ENCODE peak calls at places on chromosomes 5 and 9, in four cellular contexts. One of them, this sample, is unnamed.
A peak's percentile ranks its signal among the peaks of the same experiment; 100 is the strongest.

GRCh38 chr5:117252566-117252965 is 677.9 kb upstream of the SEMA6A start:
- DNase-seq in brain microvascular endothelial cell: no peak
- DNase-seq in fibroblast of mammary gland: no peak
- DNase-seq in LNCaP clone FGC: no peak
- DNase-seq in this sample: no peak

GRCh38 chr5:157965040-157965439 is 106.1 kb upstream of the CLINT1 start:
- DNase-seq in brain microvascular endothelial cell: no peak
- DNase-seq in fibroblast of mammary gland: no peak
- DNase-seq in LNCaP clone FGC: no peak
- DNase-seq in this sample: no peak

GRCh38 chr9:3497406-3497805 is 28.4 kb downstream of the RFX3 start:
- DNase-seq in brain microvascular endothelial cell: peak; percentile 62
- DNase-seq in fibroblast of mammary gland: no peak
- DNase-seq in LNCaP clone FGC: no peak
- DNase-seq in this sample: peak; percentile 54

GRCh38 chr9:69946800-69947437 is 96.7 kb upstream of the MAMDC2 start:
- DNase-seq in brain microvascular endothelial cell: peak; percentile 82
- DNase-seq in fibroblast of mammary gland: peak; percentile 93
- DNase-seq in LNCaP clone FGC: no peak
- DNase-seq in this sample: peak; percentile 91

GRCh38 chr5:31671339-31671741 is 32.4 kb downstream of the PDZD2 start:
- DNase-seq in brain microvascular endothelial cell: no peak
- DNase-seq in fibroblast of mammary gland: no peak
- DNase-seq in LNCaP clone FGC: no peak
- DNase-seq in this sample: no peak

GRCh38 chr9:116317503-116317902 is 163.9 kb downstream of the PAPPA start:
- DNase-seq in brain microvascular endothelial cell: no peak
- DNase-seq in fibroblast of mammary gland: no peak
- DNase-seq in LNCaP clone FGC: no peak
- DNase-seq in this sample: no peak

GRCh38 chr9:117156150-117156688 is 258.6 kb downstream of the ASTN2 start:
- DNase-seq in brain microvascular endothelial cell: no peak
- DNase-seq in fibroblast of mammary gland: no peak
- DNase-seq in LNCaP clone FGC: no peak
- DNase-seq in this sample: no peak

GRCh38 chr9:100419166-100419565 is 7.8 kb upstream of the MSANTD3 start:
- DNase-seq in brain microvascular endothelial cell: no peak
- DNase-seq in fibroblast of mammary gland: no peak
- DNase-seq in LNCaP clone FGC: no peak
- DNase-seq in this sample: no peak

GRCh38 chr9:13873212-13873611 is 440.7 kb downstream of the NFIB start:
- DNase-seq in brain microvascular endothelial cell: no peak
- DNase-seq in fibroblast of mammary gland: no peak
- DNase-seq in LNCaP clone FGC: peak; percentile 63
- DNase-seq in this sample: no peak

GRCh38 chr9:92986175-92987110 is 39.1 kb downstream of the FGD3 start:
- DNase-seq in brain microvascular endothelial cell: no peak
- DNase-seq in fibroblast of mammary gland: peak; percentile 17
- DNase-seq in LNCaP clone FGC: no peak
- DNase-seq in this sample: peak; percentile 11

GRCh38 chr5:61767231-61768080 is 435.4 kb downstream of the ZSWIM6 start:
- DNase-seq in brain microvascular endothelial cell: no peak
- DNase-seq in fibroblast of mammary gland: no peak
- DNase-seq in LNCaP clone FGC: peak; percentile 7
- DNase-seq in this sample: no peak

GRCh38 chr5:179278119-179278518 is 67.1 kb downstream of the ADAMTS2 start:
- DNase-seq in brain microvascular endothelial cell: no peak
- DNase-seq in fibroblast of mammary gland: no peak
- DNase-seq in LNCaP clone FGC: no peak
- DNase-seq in this sample: no peak

GRCh38 chr9:122777935-122778671 is 10.6 kb upstream of the OR5C1 start:
- DNase-seq in brain microvascular endothelial cell: peak; percentile 45
- DNase-seq in fibroblast of mammary gland: peak; percentile 33
- DNase-seq in LNCaP clone FGC: no peak
- DNase-seq in this sample: no peak

GRCh38 chr9:133116346-133117231 is 4.5 kb downstream of the RALGDS start:
- DNase-seq in brain microvascular endothelial cell: no peak
- DNase-seq in fibroblast of mammary gland: no peak
- DNase-seq in LNCaP clone FGC: peak; percentile 68
- DNase-seq in this sample: no peak

GRCh38 chr5:172115541-172115982 is 72.5 kb downstream of the STK10 start:
- DNase-seq in brain microvascular endothelial cell: no peak
- DNase-seq in fibroblast of mammary gland: no peak
- DNase-seq in LNCaP clone FGC: no peak
- DNase-seq in this sample: peak; percentile 57

GRCh38 chr9:87557996-87558395 is 60.3 kb downstream of the DAPK1 start:
- DNase-seq in brain microvascular endothelial cell: no peak
- DNase-seq in fibroblast of mammary gland: peak; percentile 58
- DNase-seq in LNCaP clone FGC: no peak
- DNase-seq in this sample: peak; percentile 77

GRCh38 chr5:17154211-17154996 is 63.0 kb upstream of the BASP1 start:
- DNase-seq in brain microvascular endothelial cell: peak; percentile 69
- DNase-seq in fibroblast of mammary gland: peak; percentile 83
- DNase-seq in LNCaP clone FGC: no peak
- DNase-seq in this sample: peak; percentile 77

GRCh38 chr5:95631991-95632675 is 12.2 kb downstream of the GPR150 start:
- DNase-seq in brain microvascular endothelial cell: peak; percentile 90
- DNase-seq in fibroblast of mammary gland: peak; percentile 73
- DNase-seq in LNCaP clone FGC: no peak
- DNase-seq in this sample: peak; percentile 33

GRCh38 chr5:178434851-178435250 is 155.3 kb downstream of the COL23A1 start:
- DNase-seq in brain microvascular endothelial cell: no peak
- DNase-seq in fibroblast of mammary gland: no peak
- DNase-seq in LNCaP clone FGC: no peak
- DNase-seq in this sample: no peak

GRCh38 chr9:110444911-110445310 is 107.2 kb upstream of the TXNDC8 start:
- DNase-seq in brain microvascular endothelial cell: peak; percentile 43
- DNase-seq in fibroblast of mammary gland: peak; percentile 92
- DNase-seq in LNCaP clone FGC: no peak
- DNase-seq in this sample: peak; percentile 49

GRCh38 chr5:151569132-151570046 is 21.7 kb downstream of the FAT2 start:
- DNase-seq in brain microvascular endothelial cell: no peak
- DNase-seq in fibroblast of mammary gland: peak; percentile 51
- DNase-seq in LNCaP clone FGC: no peak
- DNase-seq in this sample: peak; percentile 31

GRCh38 chr9:33750307-33750838 is 45.0 kb upstream of the PRSS3 start:
- DNase-seq in brain microvascular endothelial cell: peak; percentile 25
- DNase-seq in fibroblast of mammary gland: peak; percentile 29
- DNase-seq in LNCaP clone FGC: no peak
- DNase-seq in this sample: peak; percentile 33

GRCh38 chr9:124735121-124735520 is 36.0 kb downstream of the NR6A1 start:
- DNase-seq in brain microvascular endothelial cell: no peak
- DNase-seq in fibroblast of mammary gland: peak; percentile 47
- DNase-seq in LNCaP clone FGC: no peak
- DNase-seq in this sample: peak; percentile 74

GRCh38 chr5:10559151-10559550 is 4.7 kb upstream of the ANKRD33B start:
- DNase-seq in brain microvascular endothelial cell: no peak
- DNase-seq in fibroblast of mammary gland: no peak
- DNase-seq in LNCaP clone FGC: no peak
- DNase-seq in this sample: no peak

GRCh38 chr5:159902444-159903121 is 13.7 kb upstream of the ADRA1B start:
- DNase-seq in brain microvascular endothelial cell: peak; percentile 76
- DNase-seq in fibroblast of mammary gland: peak; percentile 56
- DNase-seq in LNCaP clone FGC: no peak
- DNase-seq in this sample: no peak

GRCh38 chr5:76358-77169 is 15.4 kb upstream of the PLEKHG4B start:
- DNase-seq in brain microvascular endothelial cell: no peak
- DNase-seq in fibroblast of mammary gland: no peak
- DNase-seq in LNCaP clone FGC: no peak
- DNase-seq in this sample: no peak

GRCh38 chr5:84830265-84830664 is 445.6 kb upstream of the EDIL3 start:
- DNase-seq in brain microvascular endothelial cell: no peak
- DNase-seq in fibroblast of mammary gland: no peak
- DNase-seq in LNCaP clone FGC: no peak
- DNase-seq in this sample: no peak

GRCh38 chr5:96259211-96259772 is 173.8 kb downstream of the PCSK1 start:
- DNase-seq in brain microvascular endothelial cell: no peak
- DNase-seq in fibroblast of mammary gland: peak; percentile 78
- DNase-seq in LNCaP clone FGC: no peak
- DNase-seq in this sample: peak; percentile 67

GRCh38 chr9:94164756-94165549 is 80.7 kb downstream of the PTPDC1 start:
- DNase-seq in brain microvascular endothelial cell: no peak
- DNase-seq in fibroblast of mammary gland: no peak
- DNase-seq in LNCaP clone FGC: no peak
- DNase-seq in this sample: no peak

GRCh38 chr5:102511666-102512065 is 12.9 kb upstream of the SLCO6A1 start:
- DNase-seq in brain microvascular endothelial cell: peak; percentile 6
- DNase-seq in fibroblast of mammary gland: peak; percentile 12
- DNase-seq in LNCaP clone FGC: peak; percentile 13
- DNase-seq in this sample: peak; percentile 22

GRCh38 chr5:160477266-160477970 is 55.8 kb downstream of the PTTG1 start:
- DNase-seq in brain microvascular endothelial cell: peak; percentile 77
- DNase-seq in fibroblast of mammary gland: no peak
- DNase-seq in LNCaP clone FGC: no peak
- DNase-seq in this sample: no peak

GRCh38 chr9:35710818-35711500 is 21.0 kb downstream of the TLN1 start:
- DNase-seq in brain microvascular endothelial cell: no peak
- DNase-seq in fibroblast of mammary gland: no peak
- DNase-seq in LNCaP clone FGC: no peak
- DNase-seq in this sample: no peak
- TF ChIP-seq CTCF in brain microvascular endothelial cell: no peak
- TF ChIP-seq CTCF in fibroblast of mammary gland: no peak
- TF ChIP-seq CTCF in LNCaP clone FGC: no peak
- TF ChIP-seq CTCF in this sample: no peak

GRCh38 chr5:55230086-55230629 is 3.0 kb upstream of the MCIDAS start:
- DNase-seq in brain microvascular endothelial cell: no peak
- DNase-seq in fibroblast of mammary gland: no peak
- DNase-seq in LNCaP clone FGC: no peak
- DNase-seq in this sample: no peak

GRCh38 chr5:55226027-55226933 is 835 bp downstream of the MCIDAS start:
- DNase-seq in brain microvascular endothelial cell: no peak
- DNase-seq in fibroblast of mammary gland: peak; percentile 45
- DNase-seq in LNCaP clone FGC: no peak
- DNase-seq in this sample: peak; percentile 25

GRCh38 chr5:55227738-55228430 is 769 bp upstream of the MCIDAS start:
- DNase-seq in brain microvascular endothelial cell: no peak
- DNase-seq in fibroblast of mammary gland: no peak
- DNase-seq in LNCaP clone FGC: no peak
- DNase-seq in this sample: no peak

GRCh38 chr5:55225346-55225745 is 1.8 kb downstream of the MCIDAS start:
- DNase-seq in brain microvascular endothelial cell: no peak
- DNase-seq in fibroblast of mammary gland: no peak
- DNase-seq in LNCaP clone FGC: no peak
- DNase-seq in this sample: no peak

DNA sequence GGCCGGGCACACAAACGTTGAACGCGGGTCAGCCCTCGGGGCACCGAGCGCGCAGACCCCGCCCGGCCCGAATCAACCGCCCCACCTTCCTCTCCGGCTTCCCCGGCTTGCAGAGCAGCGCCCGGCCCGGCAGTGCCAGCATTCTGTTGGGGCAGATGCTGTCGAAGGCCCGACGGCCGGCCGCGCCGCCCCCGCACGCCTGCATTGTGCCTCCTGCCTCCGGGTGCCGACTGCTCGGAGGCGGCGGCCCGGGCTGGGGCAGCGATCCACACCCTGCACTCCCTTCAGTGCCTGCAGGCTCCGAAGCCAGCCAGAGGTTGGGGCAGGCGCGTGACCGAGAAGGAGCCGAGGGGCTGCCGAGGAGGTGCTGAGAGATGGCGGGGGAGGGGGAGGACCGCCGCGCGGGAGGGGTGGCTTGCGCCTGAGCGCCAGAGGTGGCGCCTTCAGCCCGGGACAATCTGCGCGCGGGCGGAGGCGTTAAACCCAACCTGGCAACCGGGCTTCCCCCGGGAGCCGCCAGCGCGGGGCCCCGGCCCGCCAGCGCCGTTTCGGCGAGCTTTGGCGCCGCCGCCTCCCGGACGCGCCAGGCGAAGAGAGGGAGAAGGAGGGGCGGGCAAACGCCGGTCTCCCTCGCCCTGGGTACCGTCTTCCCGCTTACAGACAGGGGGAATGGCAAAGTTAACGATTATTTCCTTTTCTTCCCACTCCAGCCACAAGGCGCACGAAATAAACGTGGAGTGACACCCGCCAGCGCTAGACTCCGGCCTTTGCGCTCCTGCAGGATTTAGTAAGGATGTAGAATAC is at the start of gene MCIDAS:
- DNase-seq in brain microvascular endothelial cell: no peak
- DNase-seq in fibroblast of mammary gland: peak; percentile 34
- DNase-seq in LNCaP clone FGC: no peak
- DNase-seq in this sample: no peak
- TF ChIP-seq CTCF in brain microvascular endothelial cell: peak; percentile 18
- TF ChIP-seq CTCF in fibroblast of mammary gland: no peak
- TF ChIP-seq CTCF in LNCaP clone FGC: peak; percentile 44
- TF ChIP-seq CTCF in this sample: peak; percentile 16

DNA sequence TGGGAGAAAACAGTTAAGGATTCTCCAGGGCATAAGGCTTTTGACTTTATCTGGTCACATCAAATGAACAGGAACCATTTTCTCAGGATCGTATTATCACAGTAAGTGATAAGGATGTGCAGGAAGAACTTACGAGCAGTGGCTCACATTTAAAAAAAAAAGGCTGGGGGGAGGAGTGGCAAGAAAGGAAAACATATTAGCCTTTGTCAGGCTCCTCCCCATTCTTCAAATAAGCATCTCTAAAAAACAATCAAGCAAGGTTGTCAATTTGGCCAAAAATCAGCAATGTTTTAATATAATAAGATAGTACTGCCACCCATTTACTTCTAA is 234.4 kb upstream of the TMEM161B start:
- DNase-seq in brain microvascular endothelial cell: no peak
- DNase-seq in fibroblast of mammary gland: no peak
- DNase-seq in LNCaP clone FGC: no peak
- DNase-seq in this sample: no peak
- TF ChIP-seq CTCF in brain microvascular endothelial cell: no peak
- TF ChIP-seq CTCF in fibroblast of mammary gland: no peak
- TF ChIP-seq CTCF in LNCaP clone FGC: no peak
- TF ChIP-seq CTCF in this sample: no peak

GRCh38 chr9:114237781-114238180 is 82.4 kb downstream of the COL27A1 start:
- DNase-seq in brain microvascular endothelial cell: no peak
- DNase-seq in fibroblast of mammary gland: no peak
- DNase-seq in LNCaP clone FGC: no peak
- DNase-seq in this sample: no peak

GRCh38 chr9:114240216-114240615 is 82.7 kb upstream of the ORM1 start:
- DNase-seq in brain microvascular endothelial cell: no peak
- DNase-seq in fibroblast of mammary gland: no peak
- DNase-seq in LNCaP clone FGC: no peak
- DNase-seq in this sample: no peak

GRCh38 chr9:114240647-114241558 is 82.0 kb upstream of the ORM1 start:
- DNase-seq in brain microvascular endothelial cell: no peak
- DNase-seq in fibroblast of mammary gland: no peak
- DNase-seq in LNCaP clone FGC: no peak
- DNase-seq in this sample: no peak

GRCh38 chr9:114238471-114238870 is 83.1 kb downstream of the COL27A1 start:
- DNase-seq in brain microvascular endothelial cell: no peak
- DNase-seq in fibroblast of mammary gland: no peak
- DNase-seq in LNCaP clone FGC: no peak
- DNase-seq in this sample: peak; percentile 84

GRCh38 chr9:114238919-114239879 is 83.7 kb upstream of the ORM1 start:
- DNase-seq in brain microvascular endothelial cell: peak; percentile 66
- DNase-seq in fibroblast of mammary gland: peak; percentile 79
- DNase-seq in LNCaP clone FGC: no peak
- DNase-seq in this sample: peak; percentile 72
- TF ChIP-seq CTCF in brain microvascular endothelial cell: peak; percentile 74
- TF ChIP-seq CTCF in fibroblast of mammary gland: peak; percentile 37
- TF ChIP-seq CTCF in LNCaP clone FGC: peak; percentile 9
- TF ChIP-seq CTCF in this sample: peak; percentile 72

This sample was measured in fibroblast of the aortic adventitia.